ENCODE peak calls at places on chromosomes 3 and 15, in ten cellular contexts. D, Y, K, Q, C, O, X, B, S and P are unnamed samples.

GRCh38 chr3:67937498-67938118 is 283.2 kb upstream of the SUCLG2 start:
- DNase-seq in B (no peak), K (no peak), Q (no peak), Y (no peak), S (no peak), O (no peak), X (no peak), D (no peak), C (no peak), P (no peak)

GRCh38 chr15:93017521-93017920 is 71.5 kb downstream of the RGMA start:
- DNase-seq in B (no peak), Y (no peak), C (no peak), S (no peak), Q (no peak), D (no peak), K (no peak), X (no peak), O (no peak), P (no peak)

GRCh38 chr3:147930417-147930816 is 521.3 kb downstream of the ZIC1 start:
- DNase-seq in B (no peak), Q (no peak), O (no peak), K (no peak), S (no peak), D (no peak), C (no peak), Y (no peak), X (no peak), P (no peak)

GRCh38 chr15:90857337-90857736 is 11.1 kb upstream of the FURIN start:
- DNase-seq in D (no peak), S (no peak), Q (no peak), B (no peak), C (no peak), Y (no peak), X (no peak), K (no peak), O (no peak), P (no peak)

GRCh38 chr3:55726501-55726775 is 239.3 kb upstream of the WNT5A start:
- DNase-seq in B (no peak), S (no peak), K (no peak), Q (no peak), C (no peak), X (no peak), D (no peak), Y (no peak), O (no peak), P (no peak)

GRCh38 chr15:76060098-76060989 is 559 bp downstream of the TMEM266 start:
- DNase-seq in D (no peak), S (no peak), X (no peak), Q (no peak), C (peak; percentile 17), O (no peak), K (no peak), Y (no peak), B (no peak), P (no peak)

GRCh38 chr3:128504533-128504915 is 11.5 kb upstream of the GATA2 start:
- DNase-seq in X (no peak), S (no peak), Q (no peak), O (no peak), D (no peak), Y (no peak), C (no peak), K (no peak), B (peak; percentile 40), P (no peak)

GRCh38 chr15:67108122-67108871 is 42.9 kb downstream of the SMAD3 start:
- DNase-seq in X (no peak), O (no peak), B (no peak), Y (no peak), D (no peak), S (no peak), C (no peak), Q (peak; percentile 33), K (no peak), P (no peak)

GRCh38 chr15:65832549-65833364 is 36.5 kb upstream of the RAB11A start:
- DNase-seq in D (peak; percentile 86), B (peak; percentile 92), C (peak; percentile 65), S (peak; percentile 39), X (peak; percentile 89), Q (peak; percentile 100), O (peak; percentile 85), K (peak; percentile 95), Y (peak; percentile 71), P (peak; percentile 59)

GRCh38 chr3:186058225-186058624 is 50.7 kb downstream of the ETV5 start:
- DNase-seq in Y (no peak), C (no peak), Q (no peak), O (no peak), B (no peak), K (no peak), D (no peak), S (no peak), X (no peak), P (no peak)

GRCh38 chr15:39774688-39775267 is 7.9 kb downstream of the FSIP1 start:
- DNase-seq in Y (no peak), C (peak; percentile 65), B (no peak), D (no peak), Q (no peak), X (no peak), O (no peak), K (no peak), S (no peak), P (peak; percentile 66)

GRCh38 chr15:88506628-88507027 is 39.1 kb downstream of the MRPS11 start:
- DNase-seq in C (no peak), K (no peak), S (no peak), B (no peak), D (no peak), X (no peak), Q (no peak), O (no peak), Y (no peak), P (no peak)

GRCh38 chr15:88505721-88506120 is 38.2 kb downstream of the MRPS11 start:
- DNase-seq in D (no peak), Y (no peak), Q (no peak), X (no peak), K (no peak), B (no peak), S (no peak), O (no peak), C (no peak), P (no peak)

GRCh38 chr15:88509321-88509720 is 37.2 kb downstream of the DET1 start:
- DNase-seq in C (no peak), K (no peak), Q (no peak), B (no peak), D (no peak), S (no peak), O (no peak), Y (no peak), X (no peak), P (no peak)

GRCh38 chr15:88498991-88499390 is 31.5 kb downstream of the MRPS11 start:
- DNase-seq in S (no peak), D (no peak), Y (peak; percentile 33), Q (no peak), O (no peak), X (no peak), B (no peak), C (no peak), K (no peak), P (no peak)

GRCh38 chr15:88504445-88504844 is 36.9 kb downstream of the MRPS11 start:
- DNase-seq in S (no peak), X (no peak), C (no peak), K (no peak), O (no peak), Y (no peak), Q (no peak), D (no peak), B (no peak), P (no peak)
- H3K9me3 ChIP-seq in S (no peaks in the 10 kb centered on the region), X (no peaks in the 10 kb centered on the region), C (no peaks in the 10 kb centered on the region), K (no peaks in the 10 kb centered on the region), O (no peaks in the 10 kb centered on the region), Y (no peaks in the 10 kb centered on the region), Q (no peaks in the 10 kb centered on the region), D (no peaks in the 10 kb centered on the region), B (no peaks in the 10 kb centered on the region), P (no peaks in the 10 kb centered on the region)

DNA sequence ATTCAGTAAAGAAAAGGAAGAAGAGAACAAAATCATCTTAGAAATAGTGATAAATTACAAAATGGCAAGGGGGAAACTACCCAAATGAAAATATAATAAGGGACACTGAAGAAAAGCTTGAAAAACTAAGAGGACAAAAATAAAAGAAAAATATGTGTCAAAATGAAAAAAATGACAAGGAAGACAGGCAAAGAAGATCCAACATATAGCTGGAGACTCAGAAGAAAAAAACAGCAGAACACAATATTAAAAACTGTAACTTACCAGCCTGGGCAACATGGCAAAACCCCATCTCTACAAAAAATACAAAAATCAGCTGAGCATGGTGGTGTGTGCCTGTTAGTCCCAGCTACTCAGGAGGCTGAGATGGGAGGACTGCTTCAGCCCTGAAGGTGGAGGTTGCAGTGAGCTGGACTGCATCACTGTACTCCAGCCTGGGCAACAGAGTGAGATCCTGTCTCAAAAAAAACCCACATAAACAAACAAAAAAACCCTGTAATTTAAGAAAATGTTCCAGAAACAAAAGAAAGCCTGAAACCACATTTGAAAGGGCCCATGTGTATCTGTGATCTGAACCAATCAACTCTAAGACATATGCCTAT is 93.2 kb downstream of the ANO10 start:
- DNase-seq in O (no peak), C (no peak), Y (no peak), K (no peak), Q (no peak), B (no peak), D (no peak), S (no peak), X (no peak), P (no peak)
- H3K9me3 ChIP-seq in O (peaks cover 6% of the 10 kb centered on the region), C (no peaks in the 10 kb centered on the region), Y (no peaks in the 10 kb centered on the region), K (no peaks in the 10 kb centered on the region), Q (peaks cover 8% of the 10 kb centered on the region), B (no peaks in the 10 kb centered on the region), D (peaks cover 4% of the 10 kb centered on the region), S (no peaks in the 10 kb centered on the region), X (peaks cover 6% of the 10 kb centered on the region), P (no peaks in the 10 kb centered on the region)

DNA sequence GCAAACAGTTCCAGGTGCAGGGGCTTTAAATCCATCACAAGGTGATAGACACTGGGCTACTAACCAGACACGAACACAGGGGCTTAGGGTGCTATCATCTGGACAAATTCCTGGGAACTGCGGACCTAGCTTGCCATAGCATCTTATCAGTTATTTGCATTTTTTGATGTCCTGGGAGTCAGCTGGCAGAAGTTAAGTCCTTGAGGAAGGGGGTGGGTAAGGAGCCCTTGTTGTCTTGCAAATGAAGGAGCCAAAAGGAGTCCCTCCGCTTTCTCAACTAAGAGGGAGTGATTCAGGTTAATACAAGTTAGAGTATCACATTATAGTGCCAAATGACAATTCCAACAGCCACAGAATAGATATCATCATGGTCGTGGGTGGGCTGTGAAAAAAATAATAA is 108.9 kb downstream of the NPAP1 start:
- DNase-seq in B (no peak), C (no peak), S (no peak), Y (no peak), D (no peak), K (no peak), X (no peak), Q (no peak), O (no peak), P (no peak)
- H3K9me3 ChIP-seq in B (peaks cover 14% of the 10 kb centered on the region), C (no peaks in the 10 kb centered on the region), S (no peaks in the 10 kb centered on the region), Y (no peaks in the 10 kb centered on the region), D (peaks cover 4% of the 10 kb centered on the region), K (no peaks in the 10 kb centered on the region), X (peaks cover 42% of the 10 kb centered on the region), Q (peaks cover 67% of the 10 kb centered on the region), O (no peaks in the 10 kb centered on the region), P (no peaks in the 10 kb centered on the region)

DNA sequence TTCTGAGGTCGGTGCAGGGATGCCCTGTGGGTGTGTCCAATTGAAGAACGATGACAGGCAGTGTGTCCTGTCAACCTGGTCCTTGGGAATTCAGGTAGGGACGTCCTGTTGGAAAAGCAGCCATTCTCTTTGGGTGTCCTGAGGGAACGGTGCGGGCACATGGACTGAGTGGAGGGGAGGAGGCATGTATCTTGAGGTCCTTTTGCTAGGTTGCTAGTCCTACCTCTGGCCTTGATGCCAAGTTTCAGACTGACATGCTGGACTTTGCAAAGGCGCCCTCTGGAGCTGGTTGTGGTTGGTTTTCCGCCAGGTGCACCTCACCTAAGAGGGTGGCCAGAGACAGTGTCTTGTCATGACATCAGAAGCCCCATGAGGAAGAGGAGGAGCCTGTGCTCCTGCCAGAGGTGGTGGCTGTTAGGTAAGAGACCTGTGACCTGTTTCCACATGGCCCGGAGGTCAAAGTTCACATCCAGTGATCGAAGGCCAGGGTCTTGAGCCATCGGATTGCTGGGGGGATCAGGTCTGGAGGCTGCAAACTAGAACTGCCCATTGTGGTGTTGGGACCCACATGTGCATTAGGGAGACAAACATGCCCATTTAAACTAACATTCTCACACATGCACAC is 106.3 kb downstream of the SNRPN start:
- DNase-seq in O (no peak), B (peak; percentile 42), K (no peak), Q (no peak), X (no peak), C (no peak), S (no peak), D (peak; percentile 14), Y (no peak), P (no peak)
- H3K9me3 ChIP-seq in O (peaks cover 98% of the 10 kb centered on the region), B (peaks cover 98% of the 10 kb centered on the region), K (no peaks in the 10 kb centered on the region), Q (peaks cover 100% of the 10 kb centered on the region), X (peaks cover 100% of the 10 kb centered on the region), C (peaks cover 21% of the 10 kb centered on the region), S (no peaks in the 10 kb centered on the region), D (peaks cover 100% of the 10 kb centered on the region), Y (peaks cover 20% of the 10 kb centered on the region), P (peaks cover 100% of the 10 kb centered on the region)